ENCODE peak calls at places on chromosome 18, in eight cellular contexts. O is right lobe of liver, A is ovary, N is K562, V is gastrocnemius medialis, K is A549, Q is uterus, S is IMR-90. T is an unnamed sample.

GRCh38 chr18:8176105-8176504 is 433.1 kb upstream of the RAB12 start:
- DNase-seq in O (no peak), A (no peak), N (no peak), V (no peak), K (no peak), Q (no peak), S (peak), T (peak)

GRCh38 chr18:49342690-49343089 is 117.8 kb downstream of the DYM start:
- DNase-seq in O (no peak), A (no peak), N (no peak), V (no peak), K (no peak), Q (no peak), S (peak), T (no peak)

GRCh38 chr18:3623769-3624545 is 174.0 kb downstream of the TGIF1 start:
- DNase-seq in O (peak), A (peak), N (peak), V (peak), K (peak), Q (peak), S (peak), T (peak)

GRCh38 chr18:48159816-48160215 is 229.4 kb upstream of the SMAD2 start:
- DNase-seq in O (no peak), A (peak), N (no peak), V (peak), K (no peak), Q (no peak), S (no peak), T (no peak)

GRCh38 chr18:7579176-7579922 is 12.2 kb downstream of the PTPRM start:
- DNase-seq in O (no peak), A (no peak), N (no peak), V (no peak), K (no peak), Q (no peak), S (peak), T (no peak)

GRCh38 chr18:33733376-33733775 is 155.4 kb downstream of the ASXL3 start:
- DNase-seq in O (no peak), A (no peak), N (no peak), V (no peak), K (no peak), Q (no peak), S (no peak), T (no peak)

GRCh38 chr18:58239879-58240278 is 195.9 kb downstream of the NEDD4L start:
- DNase-seq in O (no peak), A (no peak), N (no peak), V (no peak), K (no peak), Q (no peak), S (peak), T (no peak)

GRCh38 chr18:8571399-8571798 is 37.8 kb upstream of the RAB12 start:
- DNase-seq in O (no peak), A (no peak), N (no peak), V (no peak), K (no peak), Q (no peak), S (no peak), T (no peak)

GRCh38 chr18:6015364-6015763 is 120.0 kb upstream of the TMEM200C start:
- DNase-seq in O (no peak), A (no peak), N (no peak), V (no peak), K (no peak), Q (no peak), S (peak), T (no peak)

GRCh38 chr18:27428120-27428519 is 243.0 kb upstream of the CHST9 start:
- DNase-seq in O (no peak), A (no peak), N (no peak), V (no peak), K (no peak), Q (no peak), S (no peak), T (no peak)
- TF ChIP-seq CTCF in O (no peak), A (no peak), N (no peak), V (no peak), K (no peak), Q (no peak), S (no peak), T (no peak)

DNA sequence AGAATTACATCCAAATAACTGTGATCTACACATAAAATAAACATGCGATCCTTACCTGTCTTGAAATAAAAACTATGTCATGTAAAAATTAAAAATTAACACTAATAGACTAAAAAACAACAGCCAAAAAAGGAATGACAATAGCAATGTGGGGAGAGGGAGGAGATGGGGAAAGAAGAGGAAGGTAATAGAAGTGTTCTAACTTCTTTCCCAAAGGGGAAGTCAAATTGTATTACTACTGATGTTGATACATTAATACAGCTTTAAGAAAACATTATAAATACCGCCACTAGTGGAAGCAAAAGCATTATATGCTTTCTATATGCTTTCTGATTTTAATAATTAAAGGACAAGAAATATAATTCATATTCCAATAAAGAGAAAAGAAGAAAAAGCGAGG is 22.2 kb downstream of the ZNF516 start:
- DNase-seq in O (no peak), A (no peak), N (no peak), V (no peak), K (no peak), Q (no peak), S (no peak), T (no peak)
- TF ChIP-seq POLR2A in O (no peak), A (no peak), N (no peak), V (no peak), K (no peak), Q (no peak), S (no peak), T (no peak)

GRCh38 chr18:79451237-79452125 is 55.8 kb downstream of the NFATC1 start:
- DNase-seq in O (no peak), A (no peak), N (no peak), V (no peak), K (no peak), Q (no peak), S (no peak), T (no peak)
- TF ChIP-seq CTCF in O (no peak), A (no peak), N (no peak), V (no peak), K (no peak), Q (no peak), S (no peak), T (no peak)

DNA sequence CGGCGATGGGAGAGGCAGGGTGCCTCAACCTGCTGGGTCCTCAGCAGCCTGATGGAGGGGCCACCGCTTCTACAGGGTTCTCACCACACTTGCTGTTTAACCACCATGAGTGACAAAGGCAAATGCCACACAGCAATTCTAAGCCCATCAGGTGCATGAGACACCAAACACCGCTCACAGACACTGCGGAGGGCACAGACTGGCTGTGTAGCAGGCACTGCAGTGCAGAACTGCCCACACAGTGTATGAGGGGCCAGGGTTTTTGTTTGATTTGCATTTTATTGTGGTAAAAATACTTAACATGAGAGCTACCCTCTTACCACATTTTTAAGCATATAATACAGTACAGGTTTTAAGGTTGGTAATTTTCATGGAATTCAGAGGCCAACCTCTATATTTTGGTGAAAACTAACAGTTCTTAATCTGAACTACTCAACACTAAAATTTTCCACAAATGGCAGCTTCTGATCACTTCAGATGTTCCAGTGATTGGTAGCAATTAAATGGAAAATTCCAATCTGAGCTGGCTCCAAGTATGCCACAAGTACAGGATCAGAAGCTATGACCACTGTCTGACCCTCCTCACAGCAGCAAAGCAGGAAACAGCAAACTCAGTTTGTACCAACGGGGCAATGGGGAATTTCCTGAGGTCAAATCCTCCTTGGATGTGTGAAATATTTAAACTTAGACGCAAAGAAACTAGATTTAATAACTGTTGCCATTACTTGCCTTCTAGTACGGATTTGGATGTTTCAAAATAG is 67.7 kb downstream of the FAM210A start:
- DNase-seq in O (no peak), A (no peak), N (no peak), V (no peak), K (no peak), Q (no peak), S (no peak), T (no peak)
- TF ChIP-seq POLR2A in O (no peak), A (no peak), N (no peak), V (no peak), K (no peak), Q (no peak), S (no peak), T (no peak)

DNA sequence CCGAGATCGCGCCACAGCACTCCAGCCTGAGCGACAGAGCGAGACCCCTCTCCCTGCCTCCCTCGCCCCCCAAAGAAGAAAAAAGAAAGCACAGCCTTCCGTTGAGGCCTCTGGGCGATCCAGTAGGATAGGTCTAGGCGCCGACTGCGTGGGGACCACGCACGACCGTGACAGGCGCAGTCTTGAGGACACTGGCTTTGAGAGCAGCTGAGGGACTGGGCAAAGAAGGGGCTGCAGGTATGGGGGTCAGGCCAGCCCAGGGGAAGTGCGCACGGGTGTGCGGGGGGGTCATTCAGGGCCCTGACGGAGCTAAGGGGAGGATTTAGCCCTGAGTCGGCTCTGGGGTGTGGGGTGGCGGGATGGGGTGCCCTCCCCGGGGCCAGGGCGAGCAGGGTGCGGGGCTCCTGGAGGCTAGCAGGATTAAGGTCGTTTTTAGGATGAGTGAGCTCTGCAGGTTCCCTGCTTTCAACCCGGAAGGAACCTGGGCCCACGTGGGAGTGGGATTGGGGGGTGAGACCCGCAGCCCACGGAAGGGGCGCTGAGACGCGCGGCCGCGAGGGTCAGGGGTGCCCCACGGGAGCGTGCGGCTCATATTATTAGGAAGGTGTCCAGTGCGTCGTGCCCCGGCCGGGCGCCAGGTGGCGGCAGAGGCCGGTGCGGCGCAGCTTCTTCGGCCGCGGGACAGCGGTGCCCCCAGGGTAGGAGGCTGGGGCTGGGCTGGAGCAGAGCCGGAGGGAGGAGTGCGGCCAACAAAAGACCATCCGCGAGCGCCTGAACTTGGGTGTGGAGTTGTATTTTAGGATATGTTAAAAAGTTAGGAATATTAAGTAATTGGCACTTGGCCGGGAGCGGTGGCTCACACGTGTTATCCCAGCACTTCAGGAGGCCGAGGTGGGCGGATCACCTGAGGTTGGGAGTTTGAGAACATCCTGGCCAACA is 20.5 kb upstream of the ZNF236 start:
- DNase-seq in O (peak), A (peak), N (peak), V (peak), K (peak), Q (peak), S (peak), T (peak)
- TF ChIP-seq CTCF in O (peak), A (peak), N (peak), V (peak), K (peak), Q (peak), S (peak), T (peak)

DNA sequence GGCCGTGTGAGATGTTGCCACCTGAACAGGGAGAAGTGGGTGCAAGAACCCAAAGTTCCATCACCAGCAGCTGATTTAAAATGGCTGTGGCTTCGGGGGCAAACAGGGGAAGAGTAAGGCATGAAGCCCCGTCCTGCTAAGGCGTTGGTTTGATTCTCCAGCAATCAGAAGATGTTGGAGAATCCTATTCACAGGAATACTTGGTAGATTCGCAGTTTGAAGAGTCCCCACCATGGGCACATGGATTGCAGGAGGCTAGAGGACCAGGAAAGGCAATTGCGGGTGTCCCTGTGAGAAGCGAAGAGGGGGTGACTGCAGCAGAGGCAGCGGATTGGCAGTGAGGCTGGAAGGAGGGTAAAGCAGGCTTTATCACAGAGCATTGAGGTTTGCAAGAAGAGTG is 46.6 kb upstream of the TXNDC2 start:
- DNase-seq in O (no peak), A (no peak), N (no peak), V (no peak), K (no peak), Q (no peak), S (no peak), T (no peak)
- TF ChIP-seq POLR2A in O (no peak), A (no peak), N (no peak), V (no peak), K (no peak), Q (no peak), S (no peak), T (no peak)

DNA sequence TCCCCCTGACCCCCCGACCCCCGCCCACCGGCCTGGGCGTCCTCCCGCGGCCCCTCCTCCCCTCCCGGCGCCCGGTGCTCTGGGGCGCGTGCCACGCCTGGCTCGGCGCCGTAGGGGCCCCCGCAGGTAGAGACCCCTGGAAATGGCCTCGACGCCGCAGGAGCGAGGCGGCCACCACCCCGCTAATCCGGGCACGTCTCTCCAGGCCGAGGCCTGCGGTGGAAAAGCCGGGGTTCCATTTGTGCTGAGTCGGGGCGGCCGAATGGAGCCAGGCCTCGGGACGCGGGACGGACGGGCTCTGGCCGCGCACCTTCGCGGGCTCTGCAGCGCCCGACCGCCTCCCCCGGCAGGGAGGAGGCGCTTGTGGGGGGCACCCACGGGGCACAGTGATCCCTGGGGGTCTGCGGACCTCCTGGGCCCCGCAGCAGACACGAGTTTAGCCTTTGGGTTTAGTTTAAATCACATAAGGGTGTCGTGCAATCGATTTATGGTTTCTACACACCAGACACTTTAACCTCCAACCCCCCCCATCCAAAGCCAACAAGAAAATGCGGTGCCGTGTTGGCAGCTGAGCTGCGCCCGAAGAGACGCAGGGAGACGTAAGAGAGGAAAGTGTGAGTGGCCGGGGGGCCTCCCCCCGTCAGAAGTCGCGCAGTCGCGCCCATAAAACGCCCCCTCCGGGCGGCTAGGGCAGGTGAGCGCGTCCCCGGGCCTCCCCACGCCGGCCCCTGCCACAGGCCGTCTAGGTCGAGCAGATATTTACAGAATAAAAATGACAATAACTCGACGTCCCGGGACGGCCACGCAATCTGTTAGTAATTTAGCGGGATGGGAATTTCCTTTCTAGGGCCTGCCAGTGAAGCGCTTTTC is 1.1 kb upstream of the NFATC1 start:
- DNase-seq in O (peak), A (peak), N (no peak), V (no peak), K (peak), Q (peak), S (peak), T (no peak)
- TF ChIP-seq CTCF in O (no peak), A (no peak), N (no peak), V (peak), K (no peak), Q (no peak), S (no peak), T (no peak)